ENCODE peak calls at places on chromosomes 5 and 9, in four cellular contexts. One of them, this sample, is unnamed.

GRCh38 chr5:158236511-158237335 is 377.8 kb upstream of the CLINT1 start:
- DNase-seq in IMR-90: no peak
- DNase-seq in mammary epithelial cell: no peak
- DNase-seq in neuronal stem cell: no peak
- DNase-seq in this sample: no peak

GRCh38 chr5:181231444-181231843 is 8.4 kb downstream of the TRIM41 start:
- DNase-seq in mammary epithelial cell: no peak
- DNase-seq in neuronal stem cell: no peak
- DNase-seq in IMR-90: no peak
- DNase-seq in this sample: no peak

GRCh38 chr5:75640395-75640794 is 29.1 kb downstream of the ANKDD1B start:
- DNase-seq in mammary epithelial cell: peak
- DNase-seq in neuronal stem cell: no peak
- DNase-seq in IMR-90: peak
- DNase-seq in this sample: no peak

GRCh38 chr5:139678751-139679750 is 30.9 kb downstream of the CXXC5 start:
- DNase-seq in neuronal stem cell: no peak
- DNase-seq in mammary epithelial cell: no peak
- DNase-seq in IMR-90: no peak
- DNase-seq in this sample: no peak

GRCh38 chr9:120730661-120731514 is 16.6 kb upstream of the MEGF9 start:
- DNase-seq in mammary epithelial cell: peak
- DNase-seq in neuronal stem cell: peak
- DNase-seq in IMR-90: peak
- DNase-seq in this sample: peak

GRCh38 chr5:109921735-109922395 is 232.1 kb downstream of the MAN2A1 start:
- DNase-seq in neuronal stem cell: no peak
- DNase-seq in mammary epithelial cell: no peak
- DNase-seq in IMR-90: no peak
- DNase-seq in this sample: no peak

GRCh38 chr5:180117378-180117725 is 45.8 kb upstream of the RNF130 start:
- DNase-seq in IMR-90: no peak
- DNase-seq in neuronal stem cell: no peak
- DNase-seq in mammary epithelial cell: no peak
- DNase-seq in this sample: no peak

GRCh38 chr9:130846487-130847305 is 11.6 kb downstream of the ABL1 start:
- DNase-seq in IMR-90: peak
- DNase-seq in neuronal stem cell: no peak
- DNase-seq in mammary epithelial cell: peak
- DNase-seq in this sample: no peak

GRCh38 chr5:131466171-131466766 is 168.8 kb downstream of the RAPGEF6 start:
- DNase-seq in mammary epithelial cell: peak
- DNase-seq in neuronal stem cell: no peak
- DNase-seq in IMR-90: peak
- DNase-seq in this sample: no peak

GRCh38 chr5:31165729-31166128 is 27.8 kb upstream of the CDH6 start:
- DNase-seq in IMR-90: no peak
- DNase-seq in mammary epithelial cell: no peak
- DNase-seq in neuronal stem cell: no peak
- DNase-seq in this sample: no peak

GRCh38 chr5:142644640-142645361 is 41.1 kb downstream of the FGF1 start:
- DNase-seq in IMR-90: peak
- DNase-seq in neuronal stem cell: no peak
- DNase-seq in mammary epithelial cell: peak
- DNase-seq in this sample: no peak

GRCh38 chr9:1013018-1013417 is 36.6 kb downstream of the DMRT3 start:
- DNase-seq in IMR-90: no peak
- DNase-seq in neuronal stem cell: no peak
- DNase-seq in mammary epithelial cell: no peak
- DNase-seq in this sample: no peak

GRCh38 chr5:137414112-137414511 is 85.0 kb downstream of the SPOCK1 start:
- DNase-seq in mammary epithelial cell: no peak
- DNase-seq in neuronal stem cell: no peak
- DNase-seq in IMR-90: no peak
- DNase-seq in this sample: no peak

GRCh38 chr5:39780341-39780740 is 355.6 kb upstream of the DAB2 start:
- DNase-seq in IMR-90: peak
- DNase-seq in mammary epithelial cell: no peak
- DNase-seq in neuronal stem cell: no peak
- DNase-seq in this sample: peak
- H2AFZ ChIP-seq in IMR-90: no peak
- H2AFZ ChIP-seq in mammary epithelial cell: no peak
- H2AFZ ChIP-seq in neuronal stem cell: no peak
- H2AFZ ChIP-seq in this sample: peak

DNA sequence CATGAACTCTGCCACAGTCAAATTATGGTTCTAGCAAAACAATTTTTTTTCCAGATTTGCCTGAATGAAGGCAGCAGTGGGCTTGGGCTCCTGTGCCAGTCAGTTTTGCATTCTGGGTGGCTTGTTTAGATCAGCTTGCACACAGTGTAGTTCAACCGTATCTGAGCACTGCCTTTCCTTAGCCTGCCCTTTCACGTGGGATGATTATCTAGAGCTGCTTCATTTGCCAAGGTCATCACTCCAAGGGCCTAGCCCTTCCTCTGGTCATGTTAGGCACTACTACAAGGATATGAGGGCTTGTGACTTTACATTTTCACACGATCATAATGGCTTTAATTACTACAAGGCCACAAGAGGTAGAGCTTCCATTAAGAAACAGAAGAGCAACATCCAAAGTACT is 150.6 kb upstream of the EFNA5 start:
- DNase-seq in neuronal stem cell: no peak
- DNase-seq in IMR-90: no peak
- DNase-seq in mammary epithelial cell: no peak
- DNase-seq in this sample: no peak
- H2AFZ ChIP-seq in neuronal stem cell: no peak
- H2AFZ ChIP-seq in IMR-90: no peak
- H2AFZ ChIP-seq in mammary epithelial cell: no peak
- H2AFZ ChIP-seq in this sample: no peak

GRCh38 chr5:91361055-91361701 is 21.9 kb downstream of the ARRDC3 start:
- DNase-seq in neuronal stem cell: no peak
- DNase-seq in mammary epithelial cell: peak
- DNase-seq in IMR-90: no peak
- DNase-seq in this sample: no peak
- H2AFZ ChIP-seq in neuronal stem cell: no peak
- H2AFZ ChIP-seq in mammary epithelial cell: no peak
- H2AFZ ChIP-seq in IMR-90: no peak
- H2AFZ ChIP-seq in this sample: no peak

DNA sequence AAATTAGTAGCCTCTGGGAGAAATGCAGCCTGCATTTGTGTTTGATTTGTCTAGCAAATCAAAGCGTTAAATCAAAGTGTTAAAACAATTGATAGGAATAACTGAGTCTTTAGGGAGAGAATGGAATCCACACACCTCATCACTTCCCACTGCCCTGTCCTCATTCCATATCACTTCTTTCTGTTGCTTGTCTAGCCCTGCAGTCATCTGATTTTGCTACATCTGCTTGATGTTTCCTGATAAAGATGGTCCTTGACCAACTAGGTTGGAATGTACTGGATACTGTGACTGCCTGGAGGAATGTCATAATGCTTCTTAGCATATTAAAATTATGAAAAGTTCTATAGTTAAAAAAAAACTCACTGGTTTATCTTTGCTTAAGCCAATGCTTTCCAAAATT is 119.9 kb downstream of the DOCK2 start:
- DNase-seq in neuronal stem cell: no peak
- DNase-seq in mammary epithelial cell: no peak
- DNase-seq in IMR-90: peak
- DNase-seq in this sample: no peak
- H2AFZ ChIP-seq in neuronal stem cell: no peak
- H2AFZ ChIP-seq in mammary epithelial cell: no peak
- H2AFZ ChIP-seq in IMR-90: no peak
- H2AFZ ChIP-seq in this sample: no peak

GRCh38 chr5:36242534-36243144 is 914 bp upstream of the NADK2 start:
- DNase-seq in neuronal stem cell: no peak
- DNase-seq in IMR-90: no peak
- DNase-seq in mammary epithelial cell: no peak
- DNase-seq in this sample: peak
- H2AFZ ChIP-seq in neuronal stem cell: peak
- H2AFZ ChIP-seq in IMR-90: peak
- H2AFZ ChIP-seq in mammary epithelial cell: peak
- H2AFZ ChIP-seq in this sample: peak

This sample was measured in GM23338.